ENCODE peak calls at places on chromosomes 16 and 17, in six cellular contexts. I is activated CD8-positive, alpha-beta memory T cell treated with anti-CD3 and anti-CD28 coated beads for 4 hours; L is NCI-H2029; K is activated CD4-positive, alpha-beta T cell treated with anti-CD3 and anti-CD28 coated beads for 24 hours; J is CD8-positive, alpha-beta T cell; E is activated effector memory CD4-positive, alpha-beta T cell treated with Interleukin-2 at 50 U/mL for 16 hours. Z is an unnamed sample.

GRCh38 chr16:22634913-22635312 is 124.2 kb downstream of the NPIPB5 start:
- DNase-seq in I (no peak), L (no peak), K (no peak), J (no peak), E (no peak), Z (no peak)

GRCh38 chr16:68995011-68995504 is 110.4 kb upstream of the HAS3 start:
- DNase-seq in I (no peak), L (no peak), K (no peak), J (no peak), E (no peak), Z (peak)

GRCh38 chr17:17985555-17985954 is 12.9 kb downstream of the DRC3 start:
- DNase-seq in I (no peak), L (no peak), K (no peak), J (no peak), E (no peak), Z (no peak)

GRCh38 chr16:24729967-24730815 is 740 bp downstream of the TNRC6A start:
- DNase-seq in I (no peak), L (no peak), K (peak), J (no peak), E (peak), Z (no peak)

GRCh38 chr17:3766783-3767182 is 34.2 kb downstream of the ITGAE start:
- DNase-seq in I (no peak), L (no peak), K (no peak), J (no peak), E (no peak), Z (no peak)

GRCh38 chr17:50843150-50843905 is 7.9 kb downstream of the WFIKKN2 start:
- DNase-seq in I (no peak), L (no peak), K (no peak), J (no peak), E (no peak), Z (no peak)

GRCh38 chr16:22141746-22142145 is 20.6 kb upstream of the SDR42E2 start:
- DNase-seq in I (no peak), L (no peak), K (no peak), J (no peak), E (no peak), Z (no peak)

GRCh38 chr16:81265658-81266451 is 27.4 kb downstream of the BCO1 start:
- DNase-seq in I (no peak), L (no peak), K (no peak), J (no peak), E (no peak), Z (no peak)

GRCh38 chr17:50267074-50267841 is 7.0 kb upstream of the TMEM92 start:
- DNase-seq in I (no peak), L (no peak), K (no peak), J (no peak), E (no peak), Z (no peak)

GRCh38 chr16:21663889-21664647 is at the start of gene OTOA:
- DNase-seq in I (no peak), L (no peak), K (no peak), J (no peak), E (no peak), Z (no peak)

GRCh38 chr16:85615014-85615851 is 2.1 kb downstream of the GSE1 start:
- DNase-seq in I (peak), L (no peak), K (peak), J (no peak), E (peak), Z (no peak)

GRCh38 chr16:24423332-24423731 is 116.0 kb upstream of the RBBP6 start:
- DNase-seq in I (no peak), L (no peak), K (no peak), J (no peak), E (no peak), Z (no peak)

GRCh38 chr16:51164167-51164566 is 13.1 kb upstream of the SALL1 start:
- DNase-seq in I (no peak), L (no peak), K (no peak), J (no peak), E (no peak), Z (no peak)

GRCh38 chr17:81483085-81483861 is 29.3 kb downstream of the ACTG1 start:
- DNase-seq in I (no peak), L (no peak), K (no peak), J (no peak), E (no peak), Z (no peak)

GRCh38 chr17:59178266-59178665 is 22.7 kb downstream of the PRR11 start:
- DNase-seq in I (no peak), L (no peak), K (no peak), J (no peak), E (no peak), Z (no peak)

GRCh38 chr17:48592592-48592991 is 987 bp downstream of the HOXB5 start:
- DNase-seq in I (no peak), L (no peak), K (no peak), J (no peak), E (no peak), Z (no peak)

GRCh38 chr17:17868637-17869522 is 32.1 kb upstream of the SREBF1 start:
- DNase-seq in I (no peak), L (no peak), K (no peak), J (no peak), E (no peak), Z (no peak)

GRCh38 chr17:28908640-28909098 is 5.8 kb upstream of the DHRS13 start:
- DNase-seq in I (no peak), L (no peak), K (no peak), J (no peak), E (no peak), Z (peak)

GRCh38 chr16:89383095-89384003 is 107.0 kb downstream of the ANKRD11 start:
- DNase-seq in I (no peak), L (no peak), K (no peak), J (no peak), E (no peak), Z (no peak)

GRCh38 chr17:7261377-7262191 is 694 bp downstream of the CLDN7 start:
- DNase-seq in I (no peak), L (no peak), K (no peak), J (no peak), E (no peak), Z (no peak)

GRCh38 chr17:19719365-19720209 is 3.2 kb upstream of the SLC47A2 start:
- DNase-seq in I (no peak), L (no peak), K (no peak), J (no peak), E (no peak), Z (no peak)

GRCh38 chr17:79600071-79600470 is 10.8 kb downstream of the RBFOX3 start:
- DNase-seq in I (no peak), L (no peak), K (no peak), J (no peak), E (no peak), Z (no peak)

GRCh38 chr16:6048017-6048416 is 950.4 kb upstream of the EEF2KMT start:
- DNase-seq in I (no peak), L (no peak), K (no peak), J (no peak), E (no peak), Z (no peak)

GRCh38 chr17:41665566-41666335 is 22.9 kb upstream of the EIF1 start:
- DNase-seq in I (peak), L (peak), K (peak), J (peak), E (peak), Z (no peak)

GRCh38 chr16:66539628-66540469 is 10.1 kb downstream of the TK2 start:
- DNase-seq in I (no peak), L (peak), K (no peak), J (no peak), E (no peak), Z (no peak)

GRCh38 chr17:29032798-29033197 is 10.1 kb upstream of the PIPOX start:
- DNase-seq in I (no peak), L (no peak), K (no peak), J (no peak), E (no peak), Z (no peak)

GRCh38 chr17:74404218-74404617 is 27.7 kb upstream of the GPRC5C start:
- DNase-seq in I (no peak), L (no peak), K (no peak), J (no peak), E (no peak), Z (no peak)

GRCh38 chr17:55577011-55577586 is 65.8 kb upstream of the SMIM36 start:
- DNase-seq in I (no peak), L (no peak), K (peak), J (no peak), E (peak), Z (no peak)

Z was measured in HS-5.